ENCODE peak calls at places on chromosomes 1 and 21, in ten cellular contexts. F, R, P, T, D, Z, O, J, G and B are unnamed samples.

GRCh38 chr21:42654179-42654912 is 925 bp downstream of the PDE9A start:
- DNase-seq in J (no peak), F (peak), T (no peak), O (peak), G (no peak), Z (no peak), D (no peak), P (peak), R (no peak), B (peak)

GRCh38 chr1:165560834-165561233 is 17.0 kb downstream of the LRRC52 start:
- DNase-seq in F (no peak), T (no peak), Z (no peak), R (no peak), D (no peak), P (no peak), O (no peak), G (no peak), J (no peak), B (no peak)

GRCh38 chr1:236502972-236503639 is 20.7 kb upstream of the LGALS8 start:
- DNase-seq in D (no peak), F (peak), G (no peak), R (peak), O (no peak), T (peak), J (peak), P (peak), Z (peak), B (peak)

GRCh38 chr1:39452540-39452939 is 38.9 kb upstream of the BMP8A start:
- DNase-seq in J (no peak), G (no peak), P (no peak), R (no peak), D (no peak), F (no peak), Z (no peak), O (no peak), T (no peak), B (no peak)

GRCh38 chr1:7292033-7292681 is 478.9 kb upstream of the VAMP3 start:
- DNase-seq in P (no peak), G (no peak), J (no peak), T (no peak), F (no peak), R (no peak), D (no peak), Z (no peak), O (no peak), B (no peak)

GRCh38 chr1:12552111-12552888 is 65.7 kb downstream of the DHRS3 start:
- DNase-seq in J (no peak), Z (no peak), G (no peak), F (no peak), T (no peak), D (no peak), O (no peak), R (no peak), P (no peak), B (no peak)

GRCh38 chr1:116824631-116825399 is 70.6 kb downstream of the CD2 start:
- DNase-seq in Z (no peak), O (no peak), R (no peak), P (no peak), J (no peak), T (no peak), F (no peak), D (no peak), G (no peak), B (no peak)

GRCh38 chr1:44103270-44104131 is 15.1 kb upstream of the KLF17 start:
- DNase-seq in G (peak), P (no peak), D (no peak), Z (no peak), J (no peak), F (peak), T (peak), O (no peak), R (no peak), B (no peak)

GRCh38 chr21:16455978-16456377 is 726.2 kb downstream of the USP25 start:
- DNase-seq in T (no peak), F (no peak), O (no peak), J (no peak), Z (no peak), D (no peak), P (no peak), G (peak), R (no peak), B (no peak)

GRCh38 chr1:246724001-246724724 is at the start of gene SCCPDH:
- DNase-seq in D (peak), P (peak), J (peak), F (peak), G (no peak), O (peak), Z (peak), R (peak), T (peak), B (peak)

GRCh38 chr1:41314376-41314775 is 46.9 kb upstream of the FOXO6 start:
- DNase-seq in T (peak), G (no peak), R (no peak), F (no peak), O (no peak), Z (no peak), J (no peak), P (no peak), D (no peak), B (no peak)

GRCh38 chr1:68916227-68916853 is 419.5 kb upstream of the DEPDC1 start:
- DNase-seq in T (peak), P (no peak), Z (peak), G (peak), R (peak), F (peak), O (no peak), D (no peak), J (peak), B (no peak)

GRCh38 chr1:172497230-172497629 is 35.7 kb upstream of the SUCO start:
- DNase-seq in Z (peak), T (no peak), P (peak), G (peak), O (no peak), R (no peak), D (no peak), F (peak), J (peak), B (no peak)

GRCh38 chr1:220810179-220810653 is 23.5 kb downstream of the MTARC1 start:
- DNase-seq in D (peak), G (no peak), O (peak), P (peak), Z (peak), R (peak), T (peak), F (peak), J (peak), B (peak)

GRCh38 chr1:87017994-87018672 is 103.7 kb downstream of the HS2ST1 start:
- DNase-seq in Z (no peak), R (no peak), P (no peak), O (no peak), G (no peak), D (no peak), J (no peak), T (no peak), F (peak), B (no peak)

GRCh38 chr1:183670169-183670568 is 17.1 kb upstream of the APOBEC4 start:
- DNase-seq in F (no peak), G (no peak), O (no peak), D (no peak), T (no peak), R (no peak), J (no peak), P (no peak), Z (no peak), B (no peak)

GRCh38 chr1:198495635-198496034 is 44.8 kb downstream of the ATP6V1G3 start:
- DNase-seq in G (no peak), T (no peak), F (no peak), R (no peak), D (no peak), J (no peak), Z (no peak), O (no peak), P (no peak), B (peak)

GRCh38 chr1:212237651-212238050 is 47.6 kb upstream of the PPP2R5A start:
- DNase-seq in F (peak), D (no peak), O (no peak), R (no peak), T (no peak), P (no peak), J (no peak), G (no peak), Z (no peak), B (peak)

GRCh38 chr1:35935436-35935835 is 4.5 kb downstream of the AGO3 start:
- DNase-seq in R (no peak), P (no peak), J (no peak), O (no peak), T (no peak), D (no peak), Z (no peak), F (peak), G (peak), B (no peak)

GRCh38 chr1:150061632-150062101 is 5.9 kb upstream of the VPS45 start:
- DNase-seq in J (no peak), T (peak), P (peak), D (no peak), R (no peak), Z (no peak), G (peak), O (no peak), F (peak), B (no peak)

GRCh38 chr1:239952348-239953307 is 139.1 kb upstream of the FMN2 start:
- DNase-seq in D (no peak), Z (no peak), P (peak), T (peak), G (no peak), F (no peak), O (peak), R (no peak), J (no peak), B (no peak)

GRCh38 chr1:77538956-77539509 is 143.4 kb downstream of the ZZZ3 start:
- DNase-seq in J (no peak), P (no peak), D (no peak), O (no peak), Z (peak), F (peak), T (peak), G (peak), R (no peak), B (peak)

GRCh38 chr1:53578358-53578757 is 119.2 kb downstream of the DMRTB1 start:
- DNase-seq in F (no peak), Z (no peak), J (no peak), R (no peak), G (no peak), D (no peak), P (no peak), T (peak), O (no peak), B (no peak)

GRCh38 chr1:33281554-33282303 is 25.4 kb downstream of the ZNF362 start:
- DNase-seq in D (no peak), P (no peak), Z (no peak), G (no peak), F (no peak), T (no peak), J (no peak), R (no peak), O (no peak), B (no peak)

GRCh38 chr21:25220169-25220568 is 387.1 kb downstream of the MRPL39 start:
- DNase-seq in D (no peak), J (no peak), O (no peak), R (no peak), P (no peak), Z (no peak), F (no peak), T (no peak), G (no peak), B (no peak)

GRCh38 chr1:158283965-158284364 is 5.8 kb upstream of the CD1C start:
- DNase-seq in F (no peak), O (no peak), R (no peak), T (no peak), J (no peak), Z (no peak), P (no peak), G (no peak), D (no peak), B (no peak)

GRCh38 chr1:113058861-113059441 is 14.0 kb upstream of the LRIG2 start:
- DNase-seq in G (no peak), Z (no peak), O (no peak), F (no peak), J (no peak), D (no peak), R (no peak), T (no peak), P (no peak), B (no peak)

GRCh38 chr1:78814176-78814575 is 164.5 kb downstream of the IFI44 start:
- DNase-seq in F (no peak), G (no peak), O (no peak), P (no peak), T (no peak), D (no peak), R (no peak), Z (no peak), J (no peak), B (no peak)

GRCh38 chr1:230867903-230868735 is at the start of gene C1orf198:
- DNase-seq in R (peak), F (peak), O (peak), J (peak), P (peak), T (no peak), Z (peak), D (peak), G (no peak), B (peak)

GRCh38 chr1:177328251-177328650 is 157.5 kb downstream of the BRINP2 start:
- DNase-seq in O (no peak), F (no peak), G (no peak), Z (no peak), D (no peak), J (no peak), P (no peak), T (no peak), R (no peak), B (no peak)

GRCh38 chr1:159867322-159868064 is 5.0 kb upstream of the VSIG8 start:
- DNase-seq in Z (no peak), O (no peak), G (no peak), P (no peak), D (no peak), T (no peak), R (peak), F (peak), J (peak), B (peak)

GRCh38 chr1:12177999-12178441 is 11.2 kb downstream of the TNFRSF1B start:
- DNase-seq in G (peak), O (peak), Z (peak), F (peak), P (no peak), R (peak), J (peak), D (peak), T (peak), B (no peak)